ENCODE peak calls at places on chromosomes 4 and X, in nine cellular contexts. K is ascending aorta, E is IMR-90, S is stomach, M is cardiac fibroblast, T is left ventricle myocardium inferior, O is fibroblast of mammary gland, B is Caco-2, H is dorsolateral prefrontal cortex. R is an unnamed sample.

GRCh38 chr4:6730603-6731300 is 14.8 kb downstream of the BLOC1S4 start:
- DNase-seq in K (no peak), E (no peak), S (no peak), M (no peak), T (no peak), O (no peak), B (no peak), H (no peak), R (peak)

GRCh38 chr4:140018931-140019618 is 134.9 kb downstream of the MAML3 start:
- DNase-seq in K (no peak), E (peak), S (no peak), M (no peak), T (no peak), O (no peak), B (peak), H (no peak), R (no peak)

GRCh38 chr4:123749408-123749807 is 352.8 kb downstream of the SPRY1 start:
- DNase-seq in K (no peak), E (no peak), S (no peak), M (peak), T (peak), O (no peak), B (no peak), H (no peak), R (no peak)

GRCh38 chrX:71496476-71496875 is 36.4 kb upstream of the OGT start:
- DNase-seq in K (no peak), E (no peak), S (no peak), M (no peak), T (no peak), O (no peak), B (no peak), H (no peak), R (no peak)

GRCh38 chr4:139556735-139557505 is 901 bp upstream of the SETD7 start:
- DNase-seq in K (peak), E (no peak), S (peak), M (peak), T (peak), O (no peak), B (peak), H (peak), R (peak)

GRCh38 chrX:119105826-119106225 is 21.8 kb downstream of the KIAA1210 start:
- DNase-seq in K (no peak), E (peak), S (no peak), M (peak), T (no peak), O (peak), B (no peak), H (no peak), R (no peak)

GRCh38 chr4:8285143-8285975 is 15.8 kb downstream of the HTRA3 start:
- DNase-seq in K (no peak), E (no peak), S (no peak), M (no peak), T (peak), O (no peak), B (no peak), H (no peak), R (no peak)

GRCh38 chr4:169335331-169335730 is 64.6 kb upstream of the SH3RF1 start:
- DNase-seq in K (no peak), E (peak), S (no peak), M (peak), T (no peak), O (no peak), B (no peak), H (no peak), R (no peak)

GRCh38 chr4:114879916-114880315 is 233.5 kb downstream of the NDST4 start:
- DNase-seq in K (no peak), E (no peak), S (no peak), M (no peak), T (no peak), O (no peak), B (no peak), H (no peak), R (no peak)

GRCh38 chrX:25156323-25156722 is 140.6 kb upstream of the ARX start:
- DNase-seq in K (no peak), E (no peak), S (no peak), M (peak), T (no peak), O (no peak), B (no peak), H (no peak), R (no peak)

GRCh38 chrX:69300323-69300722 is 135.1 kb upstream of the PJA1 start:
- DNase-seq in K (no peak), E (no peak), S (no peak), M (no peak), T (no peak), O (no peak), B (no peak), H (no peak), R (no peak)

GRCh38 chr4:26343041-26343403 is 22.2 kb downstream of the RBPJ start:
- DNase-seq in K (no peak), E (peak), S (no peak), M (peak), T (no peak), O (peak), B (no peak), H (no peak), R (no peak)

GRCh38 chr4:8307714-8308113 is 38.2 kb downstream of the HTRA3 start:
- DNase-seq in K (peak), E (no peak), S (no peak), M (no peak), T (peak), O (no peak), B (no peak), H (no peak), R (no peak)

GRCh38 chr4:36242629-36243354 is 1.5 kb downstream of the ARAP2 start:
- DNase-seq in K (no peak), E (no peak), S (no peak), M (no peak), T (no peak), O (no peak), B (no peak), H (no peak), R (no peak)

GRCh38 chr4:47968847-47969246 is 47.6 kb downstream of the CNGA1 start:
- DNase-seq in K (no peak), E (no peak), S (no peak), M (no peak), T (no peak), O (no peak), B (no peak), H (no peak), R (no peak)

GRCh38 chr4:47972181-47972580 is 44.3 kb downstream of the CNGA1 start:
- DNase-seq in K (no peak), E (no peak), S (no peak), M (no peak), T (no peak), O (no peak), B (no peak), H (no peak), R (no peak)

GRCh38 chr4:47972721-47973120 is 43.8 kb downstream of the CNGA1 start:
- DNase-seq in K (no peak), E (no peak), S (no peak), M (no peak), T (no peak), O (no peak), B (no peak), H (no peak), R (no peak)
- H3K4me3 ChIP-seq in K (no peak), E (no peak), S (no peak), M (no peak), T (no peak), O (no peak), B (no peak), H (no peak), R (no peak)

GRCh38 chrX:46912098-46912672 is at the start of gene JADE3:
- DNase-seq in K (peak), E (peak), S (peak), M (peak), T (peak), O (peak), B (peak), H (peak), R (peak)
- H3K4me3 ChIP-seq in K (peak), E (peak), S (peak), M (peak), T (peak), O (peak), B (peak), H (peak), R (peak)

GRCh38 chrX:78652971-78653822 is 5.9 kb downstream of the RTL3 start:
- DNase-seq in K (no peak), E (peak), S (no peak), M (peak), T (no peak), O (peak), B (no peak), H (no peak), R (no peak)

GRCh38 chrX:78655642-78656041 is 3.5 kb downstream of the RTL3 start:
- DNase-seq in K (no peak), E (no peak), S (no peak), M (no peak), T (no peak), O (no peak), B (no peak), H (no peak), R (no peak)

DNA sequence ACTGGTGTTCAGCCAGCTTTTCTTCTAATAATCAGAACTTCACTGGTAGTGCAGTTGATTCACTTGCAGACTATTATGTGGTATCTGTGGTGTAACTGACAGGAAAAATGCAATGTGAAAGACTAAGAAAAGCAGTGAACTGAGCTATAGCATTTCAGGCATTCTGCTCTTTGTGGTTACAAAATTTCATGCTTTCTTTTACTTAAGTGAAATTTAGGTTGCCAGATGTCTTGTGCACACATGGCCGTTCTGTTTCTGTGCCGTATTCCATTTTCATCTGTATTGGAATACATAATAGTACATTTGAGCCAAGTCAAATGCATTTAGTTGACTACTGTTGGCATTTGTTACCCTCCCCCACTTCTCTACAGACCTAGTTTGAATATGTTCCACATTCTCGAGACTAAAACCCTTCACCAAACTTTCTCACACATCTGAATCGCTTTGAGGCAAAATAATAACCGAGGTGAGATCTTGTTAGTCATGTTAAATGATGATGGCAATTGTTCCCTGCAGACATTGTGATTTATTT is 8.2 kb downstream of the RTL3 start:
- DNase-seq in K (no peak), E (peak), S (no peak), M (peak), T (no peak), O (peak), B (no peak), H (no peak), R (no peak)
- H3K4me3 ChIP-seq in K (no peak), E (no peak), S (no peak), M (no peak), T (no peak), O (no peak), B (no peak), H (no peak), R (no peak)

DNA sequence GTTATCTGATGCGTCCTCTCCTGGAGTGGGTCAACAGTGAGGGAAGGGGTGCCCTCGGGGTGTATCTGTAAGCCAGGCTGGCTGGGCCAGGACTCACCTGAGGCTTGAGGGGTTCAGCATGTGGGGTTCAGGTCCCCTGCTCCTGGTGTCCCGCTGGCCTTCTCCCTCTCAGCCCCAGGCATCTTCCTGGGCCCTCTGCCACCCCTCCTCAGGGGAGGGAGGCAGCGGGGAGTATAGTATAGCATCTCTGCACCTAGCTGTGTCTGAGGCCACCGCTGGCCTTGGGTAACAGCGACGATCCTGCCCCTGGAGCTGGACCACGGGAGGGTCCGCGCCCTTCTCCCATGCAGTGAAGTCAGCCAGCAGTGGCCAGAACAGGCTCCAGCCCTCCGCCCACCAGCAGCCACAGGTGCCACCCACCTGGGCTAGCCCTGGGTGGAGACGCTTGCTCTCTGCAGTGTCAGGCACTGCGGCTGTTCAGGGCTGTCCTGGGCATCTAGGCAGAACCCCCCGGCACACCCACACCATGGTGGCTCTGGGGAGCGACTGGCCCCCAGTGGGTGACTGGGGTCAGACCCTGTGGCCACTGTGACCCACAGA is 110.7 kb upstream of the NKX1-1 start:
- DNase-seq in K (no peak), E (no peak), S (no peak), M (no peak), T (no peak), O (no peak), B (no peak), H (no peak), R (no peak)
- H3K4me3 ChIP-seq in K (no peak), E (no peak), S (no peak), M (no peak), T (no peak), O (no peak), B (no peak), H (no peak), R (no peak)

DNA sequence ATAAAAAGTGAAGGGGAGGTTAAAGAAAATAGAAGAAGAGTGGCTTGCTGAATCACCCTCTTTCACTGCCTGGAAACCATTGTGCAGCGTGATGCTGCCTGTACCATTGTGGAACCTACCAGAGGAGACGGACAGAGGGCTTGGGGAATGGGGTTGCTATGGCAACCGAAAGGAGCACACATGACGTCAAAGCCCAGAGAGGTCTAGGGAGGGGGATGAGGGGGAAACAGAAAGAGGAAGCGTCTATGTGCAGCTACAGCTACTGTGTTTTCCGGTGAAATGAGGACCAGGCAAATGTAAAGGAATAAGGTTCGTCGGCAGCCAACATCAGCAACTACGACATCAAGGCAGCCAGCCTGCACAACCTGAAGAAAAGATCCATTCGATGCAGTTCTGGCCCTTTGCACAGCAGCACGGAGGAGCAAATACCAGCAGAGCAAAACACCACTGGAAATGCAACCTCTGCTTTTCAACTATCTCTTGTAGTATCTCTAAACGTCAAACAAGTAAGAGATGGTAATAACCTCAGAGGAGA is at the start of gene MAPK10:
- DNase-seq in K (peak), E (peak), S (peak), M (peak), T (peak), O (peak), B (peak), H (peak), R (peak)
- H3K4me3 ChIP-seq in K (peak), E (peak), S (peak), M (peak), T (peak), O (peak), B (no peak), H (peak), R (peak)

GRCh38 chrX:49071877-49072711 is 1.7 kb downstream of the PRAF2 start:
- DNase-seq in K (peak), E (peak), S (peak), M (peak), T (peak), O (peak), B (no peak), H (no peak), R (peak)
- H3K4me3 ChIP-seq in K (peak), E (peak), S (peak), M (peak), T (peak), O (peak), B (no peak), H (peak), R (peak)

GRCh38 chr4:155208258-155209054 is at the start of gene NPY2R:
- DNase-seq in K (no peak), E (no peak), S (no peak), M (no peak), T (no peak), O (peak), B (no peak), H (no peak), R (peak)

DNA sequence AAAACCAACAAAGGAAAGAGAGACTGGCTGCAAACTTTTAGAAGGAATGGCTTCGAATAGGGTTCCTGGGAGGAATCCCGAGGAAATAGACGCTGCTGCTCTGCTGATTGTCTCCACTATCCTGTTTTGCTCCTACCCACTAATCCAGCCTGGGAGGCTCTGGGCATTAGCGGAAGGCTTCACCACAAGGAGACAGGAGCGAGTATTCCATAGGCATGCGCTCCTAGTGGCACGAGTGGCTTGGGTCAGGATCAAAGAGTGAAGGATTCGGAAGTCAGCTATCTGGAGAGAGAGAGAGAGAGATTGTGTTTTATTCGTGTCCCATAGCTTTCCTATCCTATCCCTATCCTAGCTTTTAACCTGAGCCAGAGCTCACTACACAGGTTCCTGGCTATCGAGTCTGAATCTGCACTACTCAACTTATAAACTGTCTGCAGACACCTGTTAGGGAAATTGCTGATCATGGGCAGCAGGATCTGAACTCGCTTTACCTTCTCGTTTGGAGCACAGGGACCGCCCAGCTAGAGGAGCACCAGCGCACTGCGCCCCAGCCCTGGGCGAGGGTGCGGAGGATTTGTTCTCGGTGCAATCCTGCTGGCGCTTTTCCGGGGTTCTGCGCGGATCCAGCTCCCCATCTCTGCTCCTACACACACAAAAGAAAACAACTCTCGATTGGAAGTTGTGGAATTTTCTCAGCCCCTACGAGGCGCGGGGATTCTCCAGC is 740 bp upstream of the NPY2R start:
- DNase-seq in K (no peak), E (no peak), S (no peak), M (peak), T (no peak), O (peak), B (no peak), H (no peak), R (peak)
- H3K4me3 ChIP-seq in K (peak), E (no peak), S (peak), M (peak), T (peak), O (peak), B (no peak), H (peak), R (peak)

GRCh38 chr4:22483551-22483981 is 32.3 kb downstream of the ADGRA3 start:
- DNase-seq in K (no peak), E (peak), S (no peak), M (peak), T (no peak), O (peak), B (no peak), H (no peak), R (no peak)
- H3K4me3 ChIP-seq in K (no peak), E (no peak), S (no peak), M (no peak), T (no peak), O (no peak), B (no peak), H (no peak), R (no peak)

R was measured in H7.